ENCODE peak calls at places on chromosomes 13 and 19, in nine cellular contexts. G is nephron progenitor cell; D is stimulated activated CD4-positive, alpha-beta T cell treated with anti-CD3 and anti-CD28 coated beads, Interleukin-1b, Interleukin-23, amount 100 ng/mL, for 24 hours; J is GM23338; S is activated T-cell treated with anti-CD3 and anti-CD28 coated beads for 48 hours; N is posterior cingulate gyrus; Z is HT-29; V is EL; F is endodermal cell. B is an unnamed sample.

GRCh38 chr13:63625869-63626268 is 2210.2 kb upstream of the PCDH20 start:
- DNase-seq in G (no peak), D (no peak), J (peak; percentile 4), S (no peak), N (no peak), Z (no peak), V (peak; percentile 25), F (no peak), B (no peak)

GRCh38 chr13:20411638-20412342 is 113.9 kb downstream of the CRYL1 start:
- DNase-seq in G (no peak), D (no peak), J (no peak), S (no peak), N (no peak), Z (peak; percentile 80), V (no peak), F (no peak), B (peak; percentile 74)

GRCh38 chr13:80555796-80556195 is 214.9 kb upstream of the SPRY2 start:
- DNase-seq in G (no peak), D (no peak), J (no peak), S (no peak), N (no peak), Z (no peak), V (no peak), F (no peak), B (no peak)

GRCh38 chr13:75271851-75272250 is 210.1 kb downstream of the TBC1D4 start:
- DNase-seq in G (no peak), D (no peak), J (no peak), S (no peak), N (no peak), Z (no peak), V (peak; percentile 7), F (no peak), B (no peak)

GRCh38 chr19:47725759-47726401 is 12.7 kb downstream of the EHD2 start:
- DNase-seq in G (no peak), D (no peak), J (peak; percentile 54), S (no peak), N (no peak), Z (no peak), V (no peak), F (no peak), B (no peak)

GRCh38 chr13:111262715-111263114 is 57.7 kb upstream of the TEX29 start:
- DNase-seq in G (no peak), D (no peak), J (no peak), S (no peak), N (no peak), Z (no peak), V (no peak), F (no peak), B (no peak)

GRCh38 chr19:50569023-50569697 is 925 bp upstream of the LRRC4B start:
- DNase-seq in G (no peak), D (no peak), J (no peak), S (no peak), N (no peak), Z (no peak), V (no peak), F (peak; percentile 48), B (no peak)

GRCh38 chr19:58547323-58548312 is 3.8 kb downstream of the TRIM28 start:
- DNase-seq in G (no peak), D (no peak), J (no peak), S (no peak), N (no peak), Z (no peak), V (no peak), F (no peak), B (no peak)

GRCh38 chr19:10503002-10503789 is at the start of gene KEAP1:
- DNase-seq in G (peak; percentile 55), D (peak; percentile 29), J (peak; percentile 75), S (no peak), N (peak; percentile 37), Z (peak; percentile 31), V (peak; percentile 42), F (peak; percentile 79), B (peak; percentile 62)

GRCh38 chr13:22482496-22483000 is 698.2 kb upstream of the SGCG start:
- DNase-seq in G (no peak), D (no peak), J (no peak), S (no peak), N (no peak), Z (no peak), V (no peak), F (no peak), B (no peak)

GRCh38 chr19:11166281-11167142 is 10.9 kb upstream of the SPC24 start:
- DNase-seq in G (no peak), D (no peak), J (no peak), S (no peak), N (no peak), Z (no peak), V (peak; percentile 99), F (no peak), B (no peak)

GRCh38 chr13:25886438-25887214 is 165.2 kb downstream of the SHISA2 start:
- DNase-seq in G (no peak), D (no peak), J (no peak), S (no peak), N (peak; percentile 12), Z (no peak), V (peak; percentile 67), F (peak; percentile 41), B (no peak)

GRCh38 chr19:540867-541637 is 2.8 kb upstream of the GZMM start:
- DNase-seq in G (no peak), D (no peak), J (no peak), S (no peak), N (no peak), Z (no peak), V (no peak), F (no peak), B (no peak)

GRCh38 chr19:16021796-16022195 is 54.5 kb upstream of the TPM4 start:
- DNase-seq in G (no peak), D (no peak), J (no peak), S (no peak), N (no peak), Z (no peak), V (no peak), F (no peak), B (no peak)

GRCh38 chr19:18171605-18172327 is 1.8 kb upstream of the IFI30 start:
- DNase-seq in G (no peak), D (no peak), J (no peak), S (no peak), N (no peak), Z (no peak), V (no peak), F (no peak), B (no peak)

GRCh38 chr13:112740502-112741131 is 50.8 kb downstream of the ATP11A start:
- DNase-seq in G (no peak), D (no peak), J (no peak), S (no peak), N (no peak), Z (no peak), V (peak; percentile 59), F (no peak), B (no peak)

GRCh38 chr19:28468701-28469459 is 744.1 kb downstream of the UQCRFS1 start:
- DNase-seq in G (peak; percentile 40), D (no peak), J (peak; percentile 17), S (peak; percentile 13), N (no peak), Z (peak; percentile 23), V (peak; percentile 45), F (peak; percentile 82), B (no peak)

GRCh38 chr19:4969772-4970531 is 1.0 kb downstream of the KDM4B start:
- DNase-seq in G (no peak), D (no peak), J (peak; percentile 32), S (no peak), N (no peak), Z (peak; percentile 18), V (peak; percentile 34), F (peak; percentile 64), B (no peak)

GRCh38 chr13:113969311-113969972 is 4.4 kb downstream of the C13orf46 start:
- DNase-seq in G (no peak), D (no peak), J (no peak), S (no peak), N (no peak), Z (no peak), V (no peak), F (no peak), B (no peak)

GRCh38 chr19:38049105-38049649 is 142.2 kb downstream of the SIPA1L3 start:
- DNase-seq in G (no peak), D (peak; percentile 30), J (no peak), S (peak; percentile 38), N (no peak), Z (no peak), V (peak; percentile 76), F (no peak), B (no peak)

GRCh38 chr13:46478641-46479040 is 74.3 kb upstream of the LRCH1 start:
- DNase-seq in G (no peak), D (no peak), J (no peak), S (no peak), N (no peak), Z (no peak), V (peak; percentile 34), F (no peak), B (no peak)

B was measured in CMK.